ENCODE peak calls at places on chromosomes 16 and 17, in six cellular contexts. One of them, this sample, is unnamed.

GRCh38 chr17:82938486-82939212 is 98.8 kb upstream of the ZNF750 start:
- DNase-seq in thoracic aorta: no peak
- DNase-seq in PC-9: no peak
- DNase-seq in heart right ventricle: no peak
- DNase-seq in spleen: peak
- DNase-seq in heart left ventricle: no peak
- DNase-seq in this sample: no peak

GRCh38 chr17:16048797-16049449 is 49.3 kb downstream of the TTC19 start:
- DNase-seq in PC-9: no peak
- DNase-seq in spleen: no peak
- DNase-seq in thoracic aorta: no peak
- DNase-seq in heart left ventricle: no peak
- DNase-seq in heart right ventricle: no peak
- DNase-seq in this sample: no peak

GRCh38 chr16:71288890-71289731 is at the start of gene CMTR2:
- DNase-seq in PC-9: peak
- DNase-seq in heart right ventricle: peak
- DNase-seq in thoracic aorta: peak
- DNase-seq in spleen: peak
- DNase-seq in heart left ventricle: peak
- DNase-seq in this sample: peak

GRCh38 chr17:17567631-17568030 is 23.9 kb downstream of the PEMT start:
- DNase-seq in spleen: no peak
- DNase-seq in heart left ventricle: peak
- DNase-seq in PC-9: no peak
- DNase-seq in thoracic aorta: peak
- DNase-seq in heart right ventricle: peak
- DNase-seq in this sample: peak

GRCh38 chr16:86718118-86718517 is 139.8 kb downstream of the FOXL1 start:
- DNase-seq in thoracic aorta: no peak
- DNase-seq in heart left ventricle: no peak
- DNase-seq in spleen: no peak
- DNase-seq in heart right ventricle: no peak
- DNase-seq in PC-9: no peak
- DNase-seq in this sample: no peak

GRCh38 chr16:52816993-52817392 is 235.7 kb downstream of the CHD9NB start:
- DNase-seq in spleen: no peak
- DNase-seq in heart left ventricle: no peak
- DNase-seq in thoracic aorta: no peak
- DNase-seq in heart right ventricle: no peak
- DNase-seq in PC-9: no peak
- DNase-seq in this sample: no peak

GRCh38 chr16:35011-35775 is 18.2 kb downstream of the POLR3K start:
- DNase-seq in PC-9: no peak
- DNase-seq in thoracic aorta: no peak
- DNase-seq in heart right ventricle: no peak
- DNase-seq in heart left ventricle: no peak
- DNase-seq in spleen: peak
- DNase-seq in this sample: no peak

GRCh38 chr16:13756411-13756810 is 163.5 kb upstream of the ERCC4 start:
- DNase-seq in heart right ventricle: no peak
- DNase-seq in heart left ventricle: no peak
- DNase-seq in spleen: no peak
- DNase-seq in PC-9: no peak
- DNase-seq in thoracic aorta: no peak
- DNase-seq in this sample: no peak

GRCh38 chr17:47620503-47621245 is 29.0 kb upstream of the KPNB1 start:
- DNase-seq in thoracic aorta: no peak
- DNase-seq in heart right ventricle: no peak
- DNase-seq in spleen: no peak
- DNase-seq in heart left ventricle: no peak
- DNase-seq in PC-9: no peak
- DNase-seq in this sample: no peak

GRCh38 chr17:81397314-81398169 is 2.3 kb downstream of the BAHCC1 start:
- DNase-seq in heart left ventricle: no peak
- DNase-seq in spleen: no peak
- DNase-seq in thoracic aorta: no peak
- DNase-seq in PC-9: peak
- DNase-seq in heart right ventricle: no peak
- DNase-seq in this sample: peak

GRCh38 chr17:1137465-1137894 is 42.3 kb downstream of the ABR start:
- DNase-seq in heart right ventricle: no peak
- DNase-seq in PC-9: no peak
- DNase-seq in spleen: no peak
- DNase-seq in heart left ventricle: no peak
- DNase-seq in thoracic aorta: no peak
- DNase-seq in this sample: no peak

GRCh38 chr16:1731073-1731472 is 25.1 kb downstream of the MAPK8IP3 start:
- DNase-seq in thoracic aorta: no peak
- DNase-seq in heart left ventricle: no peak
- DNase-seq in spleen: no peak
- DNase-seq in PC-9: no peak
- DNase-seq in heart right ventricle: no peak
- DNase-seq in this sample: no peak

GRCh38 chr17:61157246-61157887 is 242.3 kb upstream of the TBX2 start:
- DNase-seq in spleen: no peak
- DNase-seq in heart right ventricle: no peak
- DNase-seq in heart left ventricle: peak
- DNase-seq in thoracic aorta: no peak
- DNase-seq in PC-9: no peak
- DNase-seq in this sample: peak

DNA sequence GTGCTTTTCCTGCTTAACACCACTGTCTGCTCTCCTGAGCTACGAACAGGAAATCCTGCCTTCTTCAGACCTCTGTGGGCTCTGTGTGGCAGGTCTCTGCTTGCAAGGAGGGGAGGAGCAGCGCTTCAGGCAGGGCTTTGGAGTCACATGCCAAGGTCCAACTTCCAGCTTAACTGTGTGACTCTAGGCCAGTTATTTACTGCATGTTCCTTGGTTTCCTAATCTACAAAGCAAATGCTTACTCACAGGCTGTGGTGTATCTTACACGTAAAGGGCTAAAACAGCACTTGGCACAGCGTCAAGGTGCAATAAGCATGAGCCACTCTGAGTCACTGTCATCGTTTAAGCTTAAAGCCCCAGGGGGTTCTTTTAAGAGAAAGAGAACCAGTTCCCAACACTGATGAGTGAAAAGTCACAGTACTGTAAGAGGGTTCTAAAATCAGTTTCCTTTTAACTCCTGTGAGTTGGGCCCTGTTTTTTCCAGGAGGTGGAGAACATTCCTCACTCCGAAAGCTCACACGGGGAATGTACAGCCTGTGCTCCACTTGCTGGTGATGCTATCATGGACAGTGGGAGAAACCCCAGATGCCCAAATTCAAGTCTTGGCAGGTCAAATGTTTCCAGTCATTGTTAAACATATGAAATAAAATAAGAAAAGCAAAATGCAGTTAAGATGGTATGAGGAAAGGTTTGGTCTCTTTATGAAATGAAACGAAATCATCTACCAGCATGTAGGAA is 54.1 kb upstream of the BCAR1 start:
- DNase-seq in PC-9: peak
- DNase-seq in heart left ventricle: peak
- DNase-seq in spleen: no peak
- DNase-seq in heart right ventricle: peak
- DNase-seq in thoracic aorta: peak
- DNase-seq in this sample: peak
- TF ChIP-seq CTCF in PC-9: no peak
- TF ChIP-seq CTCF in heart left ventricle: no peak
- TF ChIP-seq CTCF in spleen: no peak
- TF ChIP-seq CTCF in heart right ventricle: peak
- TF ChIP-seq CTCF in thoracic aorta: peak
- TF ChIP-seq CTCF in this sample: peak

GRCh38 chr17:20072692-20072992 is 63.5 kb downstream of the SPECC1 start:
- DNase-seq in spleen: no peak
- DNase-seq in PC-9: no peak
- DNase-seq in heart right ventricle: no peak
- DNase-seq in heart left ventricle: no peak
- DNase-seq in thoracic aorta: no peak
- DNase-seq in this sample: no peak
- H3K4me3 ChIP-seq in spleen: no peak
- H3K4me3 ChIP-seq in PC-9: no peak
- H3K4me3 ChIP-seq in heart right ventricle: no peak
- H3K4me3 ChIP-seq in heart left ventricle: no peak
- H3K4me3 ChIP-seq in thoracic aorta: no peak
- H3K4me3 ChIP-seq in this sample: no peak

GRCh38 chr17:74217036-74217725 is 3.8 kb downstream of the TTYH2 start:
- DNase-seq in heart left ventricle: no peak
- DNase-seq in heart right ventricle: no peak
- DNase-seq in thoracic aorta: no peak
- DNase-seq in spleen: no peak
- DNase-seq in PC-9: no peak
- DNase-seq in this sample: no peak
- TF ChIP-seq CTCF in heart left ventricle: no peak
- TF ChIP-seq CTCF in heart right ventricle: no peak
- TF ChIP-seq CTCF in thoracic aorta: no peak
- TF ChIP-seq CTCF in spleen: no peak
- TF ChIP-seq CTCF in PC-9: no peak
- TF ChIP-seq CTCF in this sample: no peak

GRCh38 chr17:48970865-48971687 is 2.7 kb upstream of the GIP start:
- DNase-seq in PC-9: no peak
- DNase-seq in heart right ventricle: no peak
- DNase-seq in spleen: peak
- DNase-seq in thoracic aorta: no peak
- DNase-seq in heart left ventricle: no peak
- DNase-seq in this sample: no peak
- H3K4me3 ChIP-seq in PC-9: no peak
- H3K4me3 ChIP-seq in heart right ventricle: no peak
- H3K4me3 ChIP-seq in spleen: no peak
- H3K4me3 ChIP-seq in thoracic aorta: no peak
- H3K4me3 ChIP-seq in heart left ventricle: no peak
- H3K4me3 ChIP-seq in this sample: no peak

GRCh38 chr16:17970816-17971291 is 365.7 kb downstream of the NPIPA8 start:
- DNase-seq in thoracic aorta: no peak
- DNase-seq in heart right ventricle: no peak
- DNase-seq in spleen: no peak
- DNase-seq in heart left ventricle: no peak
- DNase-seq in PC-9: no peak
- DNase-seq in this sample: peak
- TF ChIP-seq CTCF in thoracic aorta: no peak
- TF ChIP-seq CTCF in heart right ventricle: peak
- TF ChIP-seq CTCF in spleen: peak
- TF ChIP-seq CTCF in heart left ventricle: no peak
- TF ChIP-seq CTCF in PC-9: no peak
- TF ChIP-seq CTCF in this sample: peak

GRCh38 chr16:57304169-57305061 is 19.9 kb upstream of the PLLP start:
- DNase-seq in spleen: peak
- DNase-seq in PC-9: peak
- DNase-seq in thoracic aorta: peak
- DNase-seq in heart left ventricle: peak
- DNase-seq in heart right ventricle: no peak
- DNase-seq in this sample: peak
- H3K4me3 ChIP-seq in spleen: no peak
- H3K4me3 ChIP-seq in PC-9: no peak
- H3K4me3 ChIP-seq in thoracic aorta: peak
- H3K4me3 ChIP-seq in heart left ventricle: no peak
- H3K4me3 ChIP-seq in heart right ventricle: no peak
- H3K4me3 ChIP-seq in this sample: no peak

This sample was measured in fibroblast of mammary gland.